ENCODE peak calls at places on chromosome X, in nine cellular contexts. K is AG09319; H is heart right ventricle; R is right cardiac atrium; B is type B pancreatic cell; F is GF-D8; S is activated gamma-delta T cell treated with Interleukin-2 at 50 U/mL for 16 hours; J is neural progenitor cell; A is CD4-positive, alpha-beta memory T cell. M is an unnamed sample.

GRCh38 chrX:49876750-49877149 is 2.5 kb upstream of the USP27X start:
- DNase-seq in K (no peak), H (no peak), R (no peak), B (no peak), F (no peak), S (no peak), J (peak; percentile 31), A (peak; percentile 27), M (no peak)

GRCh38 chrX:151515233-151515632 is 48.2 kb upstream of the PASD1 start:
- DNase-seq in K (no peak), H (no peak), R (no peak), B (no peak), F (no peak), S (no peak), J (no peak), A (no peak), M (no peak)

GRCh38 chrX:136162827-136163427 is 15.6 kb downstream of the FHL1 start:
- DNase-seq in K (no peak), H (peak; percentile 55), R (peak; percentile 83), B (no peak), F (no peak), S (peak; percentile 15), J (peak; percentile 64), A (peak; percentile 26), M (no peak)

GRCh38 chrX:53320543-53321215 is 39.3 kb upstream of the IQSEC2 start:
- DNase-seq in K (no peak), H (peak; percentile 15), R (peak; percentile 51), B (no peak), F (no peak), S (peak; percentile 8), J (peak; percentile 17), A (no peak), M (no peak)

GRCh38 chrX:64571011-64571410 is 175.8 kb upstream of the MTMR8 start:
- DNase-seq in K (no peak), H (no peak), R (no peak), B (no peak), F (no peak), S (no peak), J (peak; percentile 45), A (no peak), M (no peak)

GRCh38 chrX:110420771-110421498 is 62.3 kb downstream of the RTL9 start:
- DNase-seq in K (no peak), H (no peak), R (no peak), B (no peak), F (no peak), S (no peak), J (no peak), A (no peak), M (no peak)

GRCh38 chrX:107496786-107497185 is 47.3 kb downstream of the FRMPD3 start:
- DNase-seq in K (no peak), H (no peak), R (no peak), B (no peak), F (no peak), S (no peak), J (no peak), A (no peak), M (no peak)

GRCh38 chrX:154750301-154751120 is at the start of gene GAB3:
- DNase-seq in K (no peak), H (peak; percentile 53), R (peak; percentile 76), B (no peak), F (peak; percentile 21), S (peak; percentile 36), J (peak; percentile 64), A (peak; percentile 57), M (no peak)

GRCh38 chrX:16618422-16618821 is 31.5 kb upstream of the S100G start:
- DNase-seq in K (no peak), H (no peak), R (no peak), B (no peak), F (no peak), S (no peak), J (no peak), A (no peak), M (no peak)

GRCh38 chrX:54397113-54397512 is 39.3 kb upstream of the WNK3 start:
- DNase-seq in K (no peak), H (no peak), R (no peak), B (no peak), F (no peak), S (no peak), J (no peak), A (no peak), M (no peak)

M was measured in AG09309.